ENCODE peak calls at places on chromosome 14, in four cellular contexts. Z is psoas muscle, U is tibial nerve, X is right atrium auricular region. Y is an unnamed sample. For H3K36me3, the result is how much of the 10 kb centered on the place peaks cover.

GRCh38 chr14:50829472-50830043 is 1.4 kb downstream of the NIN start:
- DNase-seq in U (no peak), X (no peak), Z (no peak), Y (no peak)

GRCh38 chr14:92586001-92586947 is 72.7 kb downstream of the RIN3 start:
- DNase-seq in X (no peak), Z (no peak), U (no peak), Y (peak)

GRCh38 chr14:29851397-29851796 is 76.2 kb downstream of the PRKD1 start:
- DNase-seq in Z (no peak), U (no peak), X (no peak), Y (no peak)

GRCh38 chr14:45972416-45972815 is 679.2 kb downstream of the RPL10L start:
- DNase-seq in U (no peak), Z (no peak), X (no peak), Y (no peak)

GRCh38 chr14:48614003-48614402 is 938.6 kb upstream of the MDGA2 start:
- DNase-seq in Z (no peak), U (no peak), X (no peak), Y (no peak)

GRCh38 chr14:69043598-69044267 is 64.6 kb upstream of the ACTN1 start:
- DNase-seq in X (peak), U (peak), Z (peak), Y (peak)

GRCh38 chr14:35331605-35332516 is 39.7 kb downstream of the PSMA6 start:
- DNase-seq in U (no peak), X (no peak), Z (no peak), Y (no peak)

GRCh38 chr14:21104448-21105060 is 3.7 kb downstream of the TMEM253 start:
- DNase-seq in X (peak), U (peak), Z (peak), Y (peak)

GRCh38 chr14:62301911-62302310 is 539.7 kb downstream of the SNAPC1 start:
- DNase-seq in U (no peak), Z (no peak), X (no peak), Y (peak)

GRCh38 chr14:85587152-85587697 is 57.3 kb downstream of the FLRT2 start:
- DNase-seq in X (no peak), Z (no peak), U (no peak), Y (peak)

GRCh38 chr14:69573841-69574265 is 818 bp downstream of the CCDC177 start:
- DNase-seq in Z (no peak), U (no peak), X (no peak), Y (no peak)

GRCh38 chr14:22768947-22769346 is 2.5 kb downstream of the OXA1L start:
- DNase-seq in X (no peak), U (no peak), Z (no peak), Y (no peak)

GRCh38 chr14:31059152-31059924 is 33.2 kb upstream of the STRN3 start:
- DNase-seq in X (peak), Z (peak), U (peak), Y (peak)

GRCh38 chr14:48970995-48971394 is 615.2 kb downstream of the RPS29 start:
- DNase-seq in Z (no peak), X (no peak), U (no peak), Y (no peak)

GRCh38 chr14:50778757-50779483 is 52.0 kb downstream of the NIN start:
- DNase-seq in Z (no peak), U (no peak), X (no peak), Y (no peak)

GRCh38 chr14:69274321-69274720 is 14.4 kb downstream of the GALNT16 start:
- DNase-seq in X (no peak), U (no peak), Z (no peak), Y (no peak)

GRCh38 chr14:57461777-57462320 is 31.8 kb downstream of the CCDC198 start:
- DNase-seq in X (no peak), Z (no peak), U (no peak), Y (no peak)

GRCh38 chr14:104871145-104871655 is 6.1 kb downstream of the CEP170B start:
- DNase-seq in X (no peak), Z (no peak), U (no peak), Y (no peak)

GRCh38 chr14:102573591-102574046 is 18.8 kb upstream of the RCOR1 start:
- DNase-seq in U (no peak), Z (no peak), X (no peak), Y (no peak)
- H3K4me3 ChIP-seq in U (no peak), Z (no peak), X (no peak), Y (no peak)

GRCh38 chr14:95134304-95134933 is 22.9 kb downstream of the DICER1 start:
- DNase-seq in X (no peak), U (no peak), Z (no peak), Y (no peak)
- H3K36me3 ChIP-seq in X (under half), U (under half), Z (under half), Y (under half)

GRCh38 chr14:99907761-99908652 is 114.8 kb downstream of the EML1 start:
- DNase-seq in Z (no peak), X (no peak), U (no peak), Y (no peak)
- H3K4me3 ChIP-seq in Z (no peak), X (no peak), U (no peak), Y (no peak)

GRCh38 chr14:75009176-75009575 is 6.5 kb downstream of the EIF2B2 start:
- DNase-seq in Z (no peak), U (no peak), X (no peak), Y (no peak)

GRCh38 chr14:75001899-75002298 is 822 bp upstream of the EIF2B2 start:
- DNase-seq in X (no peak), Z (no peak), U (no peak), Y (no peak)

GRCh38 chr14:75003250-75004027 is 718 bp downstream of the EIF2B2 start:
- DNase-seq in Z (no peak), X (no peak), U (no peak), Y (no peak)

GRCh38 chr14:75002392-75003249 is at the start of gene EIF2B2:
- DNase-seq in Z (peak), X (peak), U (peak), Y (peak)

DNA sequence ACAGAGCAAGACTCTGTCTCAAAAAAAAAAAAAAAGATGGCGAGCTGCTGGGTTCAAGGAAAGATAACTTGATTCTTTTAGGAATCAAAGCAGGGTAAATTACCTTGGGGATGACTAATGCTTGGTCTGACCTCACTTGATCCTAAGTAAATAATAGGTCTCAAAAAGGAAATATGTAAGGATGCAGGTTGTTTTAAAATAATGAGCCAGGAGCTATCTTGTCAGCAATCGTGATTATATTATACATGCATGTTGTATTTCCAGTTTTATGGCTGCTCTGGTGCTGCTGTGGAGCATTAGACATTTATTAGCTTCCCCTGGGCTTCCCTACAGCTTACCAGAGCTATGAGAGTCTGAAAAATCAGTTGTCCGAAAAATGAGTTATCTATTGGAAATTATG is 2.6 kb downstream of the EIF2B2 start:
- DNase-seq in U (no peak), X (no peak), Z (no peak), Y (no peak)
- H3K36me3 ChIP-seq in U (under half), X (half or more), Z (under half), Y (under half)

GRCh38 chr14:70655110-70655826 is 13.6 kb downstream of the TTC9 start:
- DNase-seq in Z (no peak), X (no peak), U (no peak), Y (no peak)
- H3K4me3 ChIP-seq in Z (no peak), X (no peak), U (no peak), Y (no peak)

DNA sequence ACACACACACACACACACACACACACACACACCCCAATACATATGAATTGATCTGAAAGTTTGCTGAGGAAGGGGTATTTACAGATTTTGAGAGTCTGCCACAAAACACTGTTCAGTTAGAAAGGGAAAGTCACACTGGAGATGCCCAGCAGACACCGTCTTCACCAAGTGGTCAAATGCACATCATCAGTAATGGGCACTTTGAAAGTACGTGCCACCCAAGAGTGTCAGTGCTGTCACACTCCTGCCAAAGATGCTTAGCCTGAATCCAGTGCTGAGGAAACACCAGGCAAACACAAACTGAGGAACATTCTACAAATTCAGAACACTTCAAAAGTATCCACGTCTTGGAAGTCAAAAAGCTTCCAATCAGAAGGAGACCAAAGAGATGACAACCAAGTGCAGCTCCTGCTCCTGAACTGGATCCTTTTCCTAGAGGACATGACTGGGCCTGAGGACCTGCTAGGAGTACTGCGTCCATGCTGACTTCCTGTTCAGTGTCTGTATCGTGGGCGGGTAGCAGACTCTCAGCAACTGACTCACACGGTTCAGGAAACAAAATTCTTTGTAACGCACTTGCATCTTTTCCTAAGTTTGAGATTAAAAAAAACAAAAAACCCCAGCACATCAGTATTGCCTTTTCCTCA is 18.6 kb downstream of the PSMC1 start:
- DNase-seq in X (peak), U (no peak), Z (no peak), Y (no peak)
- H3K36me3 ChIP-seq in X (half or more), U (under half), Z (under half), Y (under half)

DNA sequence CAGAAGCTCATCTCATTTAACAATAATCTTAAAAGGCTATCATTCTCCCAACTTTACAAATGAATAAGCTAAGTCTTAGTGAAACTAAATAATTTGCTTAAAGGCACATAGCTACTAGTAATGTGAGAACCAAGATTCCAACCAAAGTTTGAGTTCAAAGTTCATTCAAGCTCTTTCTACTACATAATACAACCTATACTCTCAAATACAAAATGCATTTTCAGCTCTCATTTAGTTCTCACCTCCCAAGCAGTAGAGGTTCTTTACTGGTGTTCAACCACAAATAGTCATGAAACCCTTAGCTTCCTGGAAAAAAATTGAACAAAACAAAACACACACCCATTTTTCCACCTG is 43.5 kb downstream of the DDHD1 start:
- DNase-seq in Z (no peak), U (no peak), X (no peak), Y (no peak)
- H3K4me3 ChIP-seq in Z (no peak), U (no peak), X (no peak), Y (no peak)

GRCh38 chr14:103676881-103677675 is 38.2 kb downstream of the XRCC3 start:
- DNase-seq in Z (no peak), U (no peak), X (no peak), Y (no peak)

GRCh38 chr14:103684471-103684870 is 30.8 kb downstream of the XRCC3 start:
- DNase-seq in X (no peak), U (no peak), Z (no peak), Y (no peak)

GRCh38 chr14:103679351-103679750 is 35.9 kb downstream of the XRCC3 start:
- DNase-seq in X (no peak), Z (no peak), U (no peak), Y (no peak)

GRCh38 chr14:103683139-103683538 is 32.1 kb downstream of the XRCC3 start:
- DNase-seq in Z (no peak), X (no peak), U (no peak), Y (no peak)

GRCh38 chr14:103680491-103681231 is 34.6 kb downstream of the XRCC3 start:
- DNase-seq in X (no peak), Z (no peak), U (no peak), Y (no peak)
- H3K36me3 ChIP-seq in X (half or more), Z (under half), U (under half), Y (under half)